ENCODE peak calls at places on chromosomes 13 and 19, in four cellular contexts. V is mesenchymal stem cell, S is H9, D is IMR-90. Z is an unnamed sample.

GRCh38 chr13:45446181-45446580 is 18.6 kb upstream of the COG3 start:
- DNase-seq in V (no peak), S (no peak), D (peak), Z (no peak)

GRCh38 chr19:4373601-4374441 is 26.5 kb downstream of the SH3GL1 start:
- DNase-seq in V (peak), S (no peak), D (peak), Z (no peak)

GRCh38 chr13:76822691-76823267 is 63.4 kb downstream of the KCTD12 start:
- DNase-seq in V (peak), S (no peak), D (peak), Z (peak)

GRCh38 chr19:29945017-29945416 is 3.0 kb downstream of the URI1 start:
- DNase-seq in V (peak), S (no peak), D (no peak), Z (no peak)

GRCh38 chr13:64371045-64371444 is 2859.1 kb downstream of the PCDH9 start:
- DNase-seq in V (no peak), S (no peak), D (peak), Z (no peak)

GRCh38 chr19:14072535-14073231 is at the start of gene MISP3:
- DNase-seq in V (peak), S (no peak), D (no peak), Z (no peak)

GRCh38 chr19:46373573-46374359 is 26.9 kb downstream of the PPP5C start:
- DNase-seq in V (peak), S (peak), D (peak), Z (peak)

GRCh38 chr13:42807236-42807635 is 25.9 kb downstream of the FAM216B start:
- DNase-seq in V (peak), S (no peak), D (peak), Z (no peak)

GRCh38 chr19:7340959-7341837 is 7.5 kb upstream of the ARHGEF18 start:
- DNase-seq in V (peak), S (peak), D (peak), Z (peak)

GRCh38 chr13:60019119-60019993 is 144.4 kb downstream of the DIAPH3 start:
- DNase-seq in V (peak), S (no peak), D (peak), Z (no peak)

GRCh38 chr19:44602071-44602470 is 11.3 kb upstream of the IGSF23 start:
- DNase-seq in V (no peak), S (no peak), D (no peak), Z (no peak)

GRCh38 chr19:43673702-43674629 is 4.0 kb upstream of the PLAUR start:
- DNase-seq in V (no peak), S (no peak), D (no peak), Z (peak)

GRCh38 chr13:101520672-101521071 is 68.2 kb downstream of the ITGBL1 start:
- DNase-seq in V (peak), S (no peak), D (peak), Z (no peak)

GRCh38 chr13:110176431-110176830 is 130.5 kb downstream of the COL4A1 start:
- DNase-seq in V (no peak), S (no peak), D (no peak), Z (no peak)

GRCh38 chr19:9793051-9793591 is 24.6 kb upstream of the ZNF846 start:
- DNase-seq in V (peak), S (no peak), D (peak), Z (peak)

GRCh38 chr19:45123440-45123850 is 30.5 kb downstream of the PPP1R37 start:
- DNase-seq in V (no peak), S (no peak), D (no peak), Z (no peak)

GRCh38 chr19:12065100-12065538 is 588 bp downstream of the ZNF844 start:
- DNase-seq in V (peak), S (no peak), D (peak), Z (peak)

GRCh38 chr19:13255041-13255718 is 105.0 kb downstream of the IER2 start:
- DNase-seq in V (no peak), S (no peak), D (no peak), Z (no peak)

GRCh38 chr19:53085496-53085895 is 17.7 kb downstream of the ZNF160 start:
- DNase-seq in V (no peak), S (no peak), D (no peak), Z (no peak)

GRCh38 chr13:28531195-28531955 is 36.4 kb upstream of the FLT1 start:
- DNase-seq in V (peak), S (no peak), D (peak), Z (peak)

GRCh38 chr13:69657676-69658075 is 449.9 kb upstream of the ATXN8OS start:
- DNase-seq in V (no peak), S (no peak), D (no peak), Z (no peak)

GRCh38 chr13:96273196-96273595 is 183.3 kb downstream of the HS6ST3 start:
- DNase-seq in V (no peak), S (no peak), D (no peak), Z (no peak)

GRCh38 chr19:57075125-57075524 is 44.7 kb upstream of the USP29 start:
- DNase-seq in V (no peak), S (no peak), D (no peak), Z (no peak)

GRCh38 chr19:45968626-45969025 is 5.0 kb downstream of the NOVA2 start:
- DNase-seq in V (no peak), S (no peak), D (no peak), Z (no peak)

GRCh38 chr13:94339116-94339687 is 140.3 kb downstream of the DCT start:
- DNase-seq in V (no peak), S (no peak), D (no peak), Z (no peak)

GRCh38 chr13:94345374-94346195 is 133.9 kb downstream of the DCT start:
- DNase-seq in V (peak), S (no peak), D (peak), Z (peak)

GRCh38 chr13:94343243-94343585 is 136.3 kb downstream of the DCT start:
- DNase-seq in V (peak), S (no peak), D (peak), Z (no peak)

GRCh38 chr13:94344126-94344863 is 135.2 kb downstream of the DCT start:
- DNase-seq in V (peak), S (no peak), D (peak), Z (peak)

GRCh38 chr13:94342436-94343242 is 136.8 kb downstream of the DCT start:
- DNase-seq in V (peak), S (no peak), D (no peak), Z (no peak)
- H3K18ac ChIP-seq in V (peak), S (no peak), D (no peak), Z (no peak)

GRCh38 chr19:18687740-18688465 is 4.4 kb downstream of the CRTC1 start:
- DNase-seq in V (no peak), S (no peak), D (no peak), Z (no peak)
- H3K18ac ChIP-seq in V (no peak), S (no peak), D (no peak), Z (no peak)

GRCh38 chr19:374183-374885 is 29.7 kb upstream of the MIER2 start:
- DNase-seq in V (no peak), S (no peak), D (no peak), Z (no peak)

GRCh38 chr19:370641-371330 is 26.2 kb upstream of the MIER2 start:
- DNase-seq in V (no peak), S (no peak), D (no peak), Z (no peak)

GRCh38 chr19:371501-372160 is 27.0 kb upstream of the MIER2 start:
- DNase-seq in V (no peak), S (no peak), D (no peak), Z (no peak)

GRCh38 chr19:373391-374182 is 29.0 kb upstream of the MIER2 start:
- DNase-seq in V (no peak), S (no peak), D (no peak), Z (no peak)

DNA sequence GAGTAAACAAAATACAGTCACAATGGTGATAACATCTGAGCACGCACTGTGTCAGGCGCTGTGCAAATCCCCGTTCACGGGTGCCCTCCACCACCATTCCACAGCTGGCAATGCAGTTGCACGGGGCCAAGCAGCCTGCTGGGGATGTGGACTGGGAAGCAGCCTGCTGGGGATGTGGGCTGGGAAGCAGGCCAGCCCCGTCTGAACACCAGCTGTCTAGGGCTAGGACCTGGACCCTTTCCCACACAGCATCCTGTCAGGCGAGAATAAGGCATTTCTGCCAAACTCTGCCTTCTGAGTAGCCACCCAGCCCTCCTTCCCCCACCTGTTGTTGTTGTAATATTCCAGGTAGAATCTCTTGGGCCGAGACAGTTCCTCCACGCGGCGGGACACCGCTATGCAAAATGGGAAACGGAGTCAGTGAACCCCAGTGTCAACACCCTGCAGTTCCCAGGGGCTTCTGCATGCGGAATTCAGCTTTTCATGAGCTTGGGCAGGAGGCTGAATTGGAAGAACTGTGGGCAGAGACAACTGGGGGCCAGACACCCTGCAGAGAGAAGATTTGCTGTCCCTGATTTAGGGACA is 27.8 kb upstream of the MIER2 start:
- DNase-seq in V (no peak), S (no peak), D (peak), Z (no peak)
- H3K18ac ChIP-seq in V (no peak), S (no peak), D (no peak), Z (no peak)

GRCh38 chr13:66446413-66446812 is 783.7 kb downstream of the PCDH9 start:
- DNase-seq in V (no peak), S (no peak), D (no peak), Z (no peak)

DNA sequence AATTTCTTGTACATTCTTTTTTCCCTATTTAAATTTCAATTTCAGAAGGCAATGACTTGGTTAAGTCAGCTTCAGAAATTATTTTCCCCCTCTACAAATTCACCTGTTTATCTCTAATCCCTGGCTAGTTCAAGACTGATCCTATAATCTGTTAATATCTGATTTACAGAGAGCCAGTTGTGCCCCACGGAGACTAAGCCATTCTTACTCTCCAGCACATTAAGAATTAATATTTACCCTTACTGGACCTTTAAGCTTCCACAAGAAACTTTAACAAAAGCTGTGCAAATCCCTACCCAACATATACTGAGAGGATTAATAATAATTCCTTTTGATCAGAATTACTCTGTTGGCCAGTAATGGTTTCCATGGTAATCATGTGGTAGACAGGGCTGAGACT is 786.2 kb downstream of the PCDH9 start:
- DNase-seq in V (peak), S (no peak), D (no peak), Z (no peak)
- H3K18ac ChIP-seq in V (no peak), S (no peak), D (no peak), Z (no peak)

GRCh38 chr19:18587561-18587960 is 1.0 kb upstream of the REX1BD start:
- DNase-seq in V (no peak), S (no peak), D (no peak), Z (no peak)
- H3K18ac ChIP-seq in V (no peak), S (no peak), D (no peak), Z (no peak)

DNA sequence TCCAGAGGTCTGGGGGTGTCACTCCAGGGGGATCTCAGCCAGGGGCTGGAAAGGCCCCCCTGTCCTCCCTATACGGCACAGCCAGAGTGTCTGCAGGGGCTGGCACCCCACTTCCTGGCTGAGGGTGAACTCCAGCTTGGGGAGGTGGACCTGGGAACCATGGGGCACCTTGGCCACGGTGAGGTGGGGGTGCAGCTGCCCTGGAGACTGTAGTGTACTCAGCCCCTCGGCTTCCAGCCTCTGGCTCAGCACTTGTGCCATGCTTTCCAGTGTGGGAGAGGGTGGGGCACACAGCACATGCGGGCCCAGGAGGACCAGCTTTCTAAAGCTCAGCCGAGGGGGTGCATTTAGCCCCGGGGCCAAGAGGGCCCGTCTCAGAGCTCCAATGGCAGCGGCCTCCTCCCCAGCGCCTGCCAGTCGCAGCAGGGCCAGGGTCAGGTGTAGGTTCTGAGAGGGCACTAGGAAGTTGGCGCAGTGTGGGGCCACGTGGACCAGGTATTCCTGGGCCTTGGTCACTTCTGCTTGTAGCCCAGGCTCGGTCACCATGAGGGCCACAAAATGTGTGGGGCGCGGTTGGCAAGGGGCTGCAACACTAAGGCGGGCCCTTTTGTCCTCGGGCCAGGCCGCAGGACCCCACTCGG is 1.4 kb downstream of the LENG9 start:
- DNase-seq in V (peak), S (peak), D (no peak), Z (no peak)
- H3K18ac ChIP-seq in V (peak), S (no peak), D (no peak), Z (no peak)

GRCh38 chr13:99013951-99014350 is 36.1 kb upstream of the DOCK9 start:
- DNase-seq in V (no peak), S (no peak), D (no peak), Z (peak)
- H3K18ac ChIP-seq in V (no peak), S (no peak), D (no peak), Z (no peak)

DNA sequence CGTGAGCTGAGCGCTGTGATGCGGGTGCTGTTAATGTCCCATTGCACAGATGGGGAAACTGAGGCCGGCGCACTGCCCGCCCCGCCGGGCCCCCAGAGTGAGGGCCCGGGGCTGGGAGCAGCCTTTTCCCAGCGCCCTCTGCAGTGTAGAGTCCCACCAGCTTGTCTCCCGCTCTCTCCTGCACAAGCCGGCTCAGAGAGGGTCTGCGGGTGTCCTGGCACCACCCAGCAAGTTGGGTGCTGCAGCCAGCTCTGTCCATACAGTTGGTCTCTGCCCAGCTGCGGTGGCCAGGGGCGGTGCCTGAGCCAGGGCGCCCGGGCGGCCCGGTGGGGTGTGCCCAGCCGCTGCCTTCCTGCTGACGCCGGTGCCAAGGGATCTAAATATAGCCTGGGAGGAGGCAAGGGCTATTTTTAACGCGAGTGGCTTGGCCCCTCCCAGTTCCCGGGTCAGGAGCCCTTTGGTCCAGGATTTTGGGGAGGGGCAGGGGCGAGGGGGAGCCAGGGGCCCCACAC is 19.3 kb downstream of the GADD45B start:
- DNase-seq in V (peak), S (no peak), D (peak), Z (no peak)
- H3K18ac ChIP-seq in V (peak), S (no peak), D (peak), Z (peak)

DNA sequence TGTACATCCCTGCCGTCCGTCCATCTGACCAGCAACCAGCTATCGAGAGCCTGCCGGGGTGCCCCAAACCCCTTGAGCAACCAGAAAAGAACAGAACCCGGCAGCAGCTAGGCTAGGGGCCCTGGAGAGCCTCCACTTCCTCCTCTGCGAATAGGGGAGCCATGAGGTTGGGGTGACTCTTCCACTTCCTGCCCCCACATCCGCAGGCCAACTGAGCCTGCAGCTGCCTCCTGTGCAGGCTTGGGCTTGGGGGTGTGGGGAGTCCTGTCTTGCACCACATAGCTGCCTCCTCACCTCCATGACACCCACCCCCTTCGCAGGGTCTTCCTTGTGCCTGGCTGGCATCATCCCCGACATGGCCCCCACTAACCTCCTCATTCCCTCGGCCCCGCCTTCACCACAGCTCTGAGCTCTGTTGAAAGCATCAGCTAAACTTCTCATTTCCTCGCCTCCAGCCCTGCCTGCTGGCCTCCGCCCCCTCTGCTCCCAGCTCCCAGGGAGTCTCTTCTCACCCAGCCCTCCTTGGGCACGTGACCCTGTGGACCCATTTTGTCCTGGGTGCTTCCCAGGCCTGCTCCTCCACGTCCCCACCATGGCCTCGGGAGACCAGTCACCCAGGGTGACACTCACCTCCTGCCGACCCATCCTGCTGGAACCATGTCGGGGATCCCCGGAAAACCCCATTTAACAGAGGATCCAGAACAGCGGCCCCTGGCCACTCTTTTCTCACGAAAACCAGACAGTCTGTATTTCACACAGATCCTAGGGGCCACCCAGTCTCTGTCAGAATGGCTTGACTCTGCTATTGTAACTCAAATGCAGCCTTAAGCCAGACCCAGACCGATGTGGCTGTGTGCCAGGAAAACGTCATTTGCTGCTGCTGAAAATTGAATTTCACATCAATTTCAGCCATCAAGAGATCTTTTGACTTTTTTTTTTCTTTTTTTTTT is 50.4 kb downstream of the MYO9B start:
- DNase-seq in V (peak), S (no peak), D (peak), Z (no peak)
- H3K18ac ChIP-seq in V (peak), S (no peak), D (peak), Z (no peak)

GRCh38 chr13:83883061-83883523 is 818 bp upstream of the SLITRK1 start:
- DNase-seq in V (no peak), S (peak), D (no peak), Z (peak)
- H3K18ac ChIP-seq in V (no peak), S (no peak), D (no peak), Z (no peak)

Z was measured in mesendoderm.